ENCODE peak calls at places on chromosome 15, in six cellular contexts. D is tibial nerve, W is heart right ventricle, A is endodermal cell, G is progenitor cell of endocrine pancreas, U is mucosa of descending colon. X is an unnamed sample.

GRCh38 chr15:28021281-28022039 is 77.7 kb downstream of the OCA2 start:
- DNase-seq in D (no peak), W (peak; percentile 34), A (peak; percentile 89), G (no peak), U (peak; percentile 68), X (no peak)

GRCh38 chr15:59762558-59762957 is 73.4 kb upstream of the BNIP2 start:
- DNase-seq in D (no peak), W (no peak), A (peak; percentile 57), G (no peak), U (no peak), X (no peak)

GRCh38 chr15:80536231-80536630 is 132.0 kb downstream of the ARNT2 start:
- DNase-seq in D (no peak), W (no peak), A (no peak), G (no peak), U (no peak), X (no peak)

GRCh38 chr15:60328852-60329443 is 68.8 kb downstream of the ANXA2 start:
- DNase-seq in D (peak; percentile 29), W (no peak), A (peak; percentile 66), G (no peak), U (no peak), X (no peak)

GRCh38 chr15:85581495-85581894 is 201.1 kb downstream of the AKAP13 start:
- DNase-seq in D (peak; percentile 52), W (peak; percentile 73), A (no peak), G (no peak), U (peak; percentile 86), X (peak; percentile 18)

GRCh38 chr15:62560943-62561571 is 396.0 kb upstream of the C2CD4B start:
- DNase-seq in D (no peak), W (peak; percentile 23), A (peak; percentile 67), G (no peak), U (peak; percentile 75), X (no peak)

GRCh38 chr15:79310612-79310984 is 314 bp upstream of the TMED3 start:
- DNase-seq in D (no peak), W (no peak), A (no peak), G (no peak), U (no peak), X (no peak)

GRCh38 chr15:66841953-66842681 is 140.1 kb downstream of the SMAD6 start:
- DNase-seq in D (peak; percentile 77), W (peak; percentile 86), A (peak; percentile 86), G (peak; percentile 60), U (peak; percentile 81), X (no peak)

GRCh38 chr15:66850078-66850991 is 148.3 kb downstream of the SMAD6 start:
- DNase-seq in D (no peak), W (peak; percentile 41), A (peak; percentile 77), G (no peak), U (no peak), X (no peak)

GRCh38 chr15:73786518-73786917 is 33.4 kb upstream of the INSYN1 start:
- DNase-seq in D (no peak), W (no peak), A (peak; percentile 82), G (no peak), U (no peak), X (no peak)

GRCh38 chr15:31175484-31175883 is 74.0 kb upstream of the TRPM1 start:
- DNase-seq in D (no peak), W (no peak), A (no peak), G (no peak), U (no peak), X (no peak)

GRCh38 chr15:101795455-101795854 is 7.9 kb upstream of the OR4F6 start:
- DNase-seq in D (no peak), W (no peak), A (no peak), G (no peak), U (no peak), X (no peak)

GRCh38 chr15:50452927-50453326 is 28.7 kb downstream of the USP8 start:
- DNase-seq in D (no peak), W (no peak), A (no peak), G (no peak), U (no peak), X (no peak)

GRCh38 chr15:29097168-29097567 is 172.5 kb downstream of the NSMCE3 start:
- DNase-seq in D (no peak), W (no peak), A (no peak), G (no peak), U (no peak), X (no peak)

GRCh38 chr15:23472033-23472432 is 25.0 kb upstream of the GOLGA6L2 start:
- DNase-seq in D (no peak), W (no peak), A (no peak), G (no peak), U (no peak), X (no peak)

GRCh38 chr15:81008312-81008711 is 7.6 kb downstream of the TLNRD1 start:
- DNase-seq in D (no peak), W (no peak), A (no peak), G (no peak), U (no peak), X (no peak)

GRCh38 chr15:33675246-33675645 is 293.1 kb upstream of the CHRM5 start:
- DNase-seq in D (peak; percentile 15), W (no peak), A (peak; percentile 54), G (no peak), U (no peak), X (no peak)

GRCh38 chr15:52427804-52428203 is 100.9 kb downstream of the MYO5A start:
- DNase-seq in D (no peak), W (no peak), A (no peak), G (no peak), U (no peak), X (no peak)

GRCh38 chr15:55552926-55553325 is 35.2 kb downstream of the PYGO1 start:
- DNase-seq in D (no peak), W (peak; percentile 71), A (peak; percentile 51), G (no peak), U (no peak), X (no peak)

GRCh38 chr15:55546718-55547117 is 38.7 kb upstream of the DNAAF4 start:
- DNase-seq in D (no peak), W (no peak), A (no peak), G (no peak), U (no peak), X (no peak)

GRCh38 chr15:55549305-55549704 is 38.8 kb downstream of the PYGO1 start:
- DNase-seq in D (no peak), W (no peak), A (no peak), G (no peak), U (no peak), X (no peak)

GRCh38 chr15:55555089-55555488 is 33.1 kb downstream of the PYGO1 start:
- DNase-seq in D (no peak), W (no peak), A (no peak), G (no peak), U (no peak), X (no peak)

DNA sequence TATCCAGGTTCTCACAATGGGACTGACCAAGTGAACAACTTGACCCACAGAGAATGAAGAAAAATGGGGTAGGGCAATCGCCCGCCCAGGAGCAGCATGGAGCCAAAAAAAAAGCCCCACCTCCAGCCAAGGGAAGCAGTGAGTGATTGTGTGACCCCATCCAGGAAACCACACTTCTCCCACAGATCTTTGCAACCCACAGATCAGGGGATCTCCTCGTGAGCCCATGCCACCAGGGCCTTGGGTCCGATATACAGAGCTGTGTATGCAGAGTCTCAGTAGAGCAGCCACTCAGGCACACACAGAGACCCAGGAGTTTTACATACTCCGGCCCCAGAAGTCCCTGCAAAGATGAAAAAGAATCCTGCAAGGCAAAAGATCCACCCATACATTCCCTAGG is 35.7 kb downstream of the PYGO1 start:
- DNase-seq in D (no peak), W (no peak), A (no peak), G (no peak), U (no peak), X (no peak)
- TF ChIP-seq CTCF in D (no peak), W (no peak), A (no peak), G (no peak), U (no peak), X (no peak)

GRCh38 chr15:70323111-70323851 is 225.6 kb upstream of the TLE3 start:
- DNase-seq in D (peak; percentile 74), W (peak; percentile 44), A (peak; percentile 67), G (no peak), U (no peak), X (no peak)
- TF ChIP-seq CTCF in D (no peak), W (no peak), A (no peak), G (no peak), U (no peak), X (no peak)

DNA sequence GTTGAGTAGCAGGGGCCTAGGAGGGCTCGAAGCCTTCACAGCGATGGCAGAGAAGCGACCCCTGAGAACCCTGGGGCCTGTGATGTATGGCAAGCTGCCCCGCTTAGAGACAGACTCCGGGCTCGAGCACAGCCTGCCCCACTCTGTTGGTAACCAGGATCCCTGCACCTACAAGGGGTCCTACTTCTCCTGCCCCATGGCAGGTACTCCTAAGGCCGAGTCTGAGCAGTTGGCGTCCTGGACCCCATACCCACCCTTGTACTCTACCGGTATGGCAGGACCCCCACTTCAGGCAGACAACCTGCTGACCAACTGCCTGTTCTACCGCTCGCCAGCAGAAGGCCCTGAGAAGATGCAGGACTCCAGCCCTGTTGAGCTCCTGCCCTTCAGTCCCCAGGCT is 4.3 kb downstream of the C15orf39 start:
- DNase-seq in D (no peak), W (no peak), A (no peak), G (no peak), U (no peak), X (no peak)
- TF ChIP-seq CTCF in D (no peak), W (no peak), A (no peak), G (no peak), U (no peak), X (no peak)

DNA sequence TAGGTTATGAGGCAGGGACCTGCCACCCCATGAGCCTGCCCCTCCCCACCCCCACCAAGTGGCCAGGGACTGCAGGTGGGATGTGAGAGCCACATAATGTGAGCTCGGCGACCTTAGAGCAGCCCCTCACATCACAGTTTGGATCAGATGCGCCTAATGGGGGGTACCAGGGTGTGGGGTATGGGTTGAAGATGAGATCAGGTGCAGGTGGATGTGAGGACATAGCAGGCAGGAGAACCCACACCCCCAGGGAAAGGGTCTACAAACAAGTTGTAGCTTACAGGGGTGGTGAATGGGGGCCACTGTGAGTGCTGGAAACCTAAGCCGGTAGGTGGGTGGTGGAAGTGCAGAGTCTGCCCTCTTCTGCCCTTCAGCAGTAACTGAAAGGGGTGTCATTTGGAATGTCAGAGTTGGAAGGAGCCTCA is 94.0 kb downstream of the CORO2B start:
- DNase-seq in D (no peak), W (no peak), A (peak; percentile 74), G (no peak), U (no peak), X (no peak)
- TF ChIP-seq CTCF in D (peak; percentile 9), W (peak; percentile 11), A (peak; percentile 72), G (peak; percentile 17), U (no peak), X (no peak)

GRCh38 chr15:98169551-98169950 is 209.0 kb downstream of the ARRDC4 start:
- DNase-seq in D (no peak), W (no peak), A (no peak), G (no peak), U (no peak), X (no peak)

GRCh38 chr15:98177950-98178848 is 217.7 kb downstream of the ARRDC4 start:
- DNase-seq in D (peak; percentile 44), W (peak; percentile 36), A (peak; percentile 85), G (peak; percentile 33), U (no peak), X (no peak)

GRCh38 chr15:98174286-98174685 is 213.8 kb downstream of the ARRDC4 start:
- DNase-seq in D (no peak), W (no peak), A (peak; percentile 72), G (no peak), U (no peak), X (no peak)
- TF ChIP-seq CTCF in D (no peak), W (no peak), A (peak; percentile 51), G (no peak), U (no peak), X (no peak)

GRCh38 chr15:90214553-90215205 is 13.5 kb downstream of the SEMA4B start:
- DNase-seq in D (no peak), W (no peak), A (peak; percentile 60), G (no peak), U (peak; percentile 9), X (no peak)
- TF ChIP-seq CTCF in D (no peak), W (no peak), A (peak; percentile 67), G (peak; percentile 22), U (no peak), X (peak; percentile 16)

X was measured in GM06990.